ENCODE peak calls at places on chromosomes 13 and 19, in nine cellular contexts. One of them, this sample, is unnamed.

GRCh38 chr13:38366954-38367645 is 17.4 kb downstream of the UFM1 start:
- DNase-seq in Peyer's patch: no peak
- DNase-seq in GM12865: no peak
- DNase-seq in adrenal gland: no peak
- DNase-seq in brain microvascular endothelial cell: no peak
- DNase-seq in psoas muscle: no peak
- DNase-seq in GM13976: no peak
- DNase-seq in uterus: no peak
- DNase-seq in foreskin keratinocyte: peak
- DNase-seq in this sample: no peak

GRCh38 chr19:58479736-58480480 is 3.8 kb downstream of the ZNF446 start:
- DNase-seq in uterus: no peak
- DNase-seq in GM12865: no peak
- DNase-seq in GM13976: no peak
- DNase-seq in psoas muscle: no peak
- DNase-seq in brain microvascular endothelial cell: no peak
- DNase-seq in adrenal gland: no peak
- DNase-seq in Peyer's patch: no peak
- DNase-seq in foreskin keratinocyte: no peak
- DNase-seq in this sample: no peak

GRCh38 chr13:30934381-30934780 is 1.9 kb downstream of the TEX26 start:
- DNase-seq in uterus: no peak
- DNase-seq in GM12865: peak
- DNase-seq in psoas muscle: no peak
- DNase-seq in Peyer's patch: no peak
- DNase-seq in brain microvascular endothelial cell: no peak
- DNase-seq in foreskin keratinocyte: no peak
- DNase-seq in adrenal gland: no peak
- DNase-seq in GM13976: no peak
- DNase-seq in this sample: no peak

GRCh38 chr19:28644261-28644660 is 568.7 kb downstream of the UQCRFS1 start:
- DNase-seq in brain microvascular endothelial cell: no peak
- DNase-seq in adrenal gland: no peak
- DNase-seq in GM13976: no peak
- DNase-seq in Peyer's patch: no peak
- DNase-seq in GM12865: no peak
- DNase-seq in psoas muscle: no peak
- DNase-seq in foreskin keratinocyte: no peak
- DNase-seq in uterus: no peak
- DNase-seq in this sample: no peak

GRCh38 chr13:40271931-40272775 is 394.3 kb downstream of the FOXO1 start:
- DNase-seq in brain microvascular endothelial cell: peak
- DNase-seq in psoas muscle: peak
- DNase-seq in Peyer's patch: no peak
- DNase-seq in uterus: peak
- DNase-seq in GM12865: no peak
- DNase-seq in adrenal gland: peak
- DNase-seq in GM13976: no peak
- DNase-seq in foreskin keratinocyte: peak
- DNase-seq in this sample: peak

GRCh38 chr13:26628706-26629105 is 71.2 kb downstream of the WASF3 start:
- DNase-seq in uterus: no peak
- DNase-seq in GM13976: no peak
- DNase-seq in adrenal gland: no peak
- DNase-seq in foreskin keratinocyte: peak
- DNase-seq in GM12865: peak
- DNase-seq in Peyer's patch: no peak
- DNase-seq in brain microvascular endothelial cell: peak
- DNase-seq in psoas muscle: no peak
- DNase-seq in this sample: peak

GRCh38 chr13:23510979-23511735 is 59.1 kb upstream of the TNFRSF19 start:
- DNase-seq in GM12865: peak
- DNase-seq in uterus: no peak
- DNase-seq in GM13976: peak
- DNase-seq in psoas muscle: no peak
- DNase-seq in foreskin keratinocyte: peak
- DNase-seq in adrenal gland: no peak
- DNase-seq in brain microvascular endothelial cell: peak
- DNase-seq in Peyer's patch: no peak
- DNase-seq in this sample: no peak

GRCh38 chr13:59343993-59344780 is 819.5 kb downstream of the DIAPH3 start:
- DNase-seq in foreskin keratinocyte: no peak
- DNase-seq in adrenal gland: no peak
- DNase-seq in GM13976: no peak
- DNase-seq in psoas muscle: no peak
- DNase-seq in uterus: no peak
- DNase-seq in Peyer's patch: no peak
- DNase-seq in GM12865: no peak
- DNase-seq in brain microvascular endothelial cell: no peak
- DNase-seq in this sample: no peak

GRCh38 chr13:71218960-71219359 is 648.0 kb downstream of the DACH1 start:
- DNase-seq in psoas muscle: no peak
- DNase-seq in brain microvascular endothelial cell: no peak
- DNase-seq in Peyer's patch: no peak
- DNase-seq in GM13976: peak
- DNase-seq in uterus: no peak
- DNase-seq in adrenal gland: no peak
- DNase-seq in GM12865: peak
- DNase-seq in foreskin keratinocyte: no peak
- DNase-seq in this sample: no peak

DNA sequence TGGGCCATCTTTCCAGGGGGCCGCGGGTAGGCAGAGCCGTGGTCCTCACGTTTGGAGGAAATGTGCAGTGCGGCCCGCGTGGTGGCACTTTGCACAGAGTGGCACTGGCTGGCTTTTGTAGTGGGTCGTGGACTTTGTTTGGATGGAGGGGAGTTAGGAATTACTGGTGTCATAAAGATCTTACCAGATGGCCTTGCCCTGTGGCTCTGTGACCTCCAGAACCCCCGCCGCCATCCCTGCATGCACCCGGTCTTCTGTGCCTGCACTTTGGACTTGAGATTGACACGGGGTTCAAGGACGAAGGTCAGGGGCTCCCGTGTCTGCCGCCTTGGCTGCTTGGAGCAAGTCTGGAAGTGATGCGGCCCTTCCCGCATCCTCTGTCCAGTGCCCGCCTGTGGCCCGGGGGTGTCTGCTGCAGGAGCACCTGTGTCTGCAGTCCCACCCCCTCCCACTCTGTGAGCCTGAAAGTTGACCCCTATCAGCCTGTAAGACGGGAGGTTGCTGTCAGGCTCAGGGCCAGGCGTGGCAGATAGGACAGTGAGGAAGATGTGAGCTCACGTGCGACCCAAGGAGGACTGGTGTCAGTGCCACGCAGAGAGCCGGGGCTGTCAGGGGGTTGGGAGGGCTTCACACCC is 2.2 kb downstream of the GNA11 start:
- DNase-seq in GM12865: no peak
- DNase-seq in adrenal gland: no peak
- DNase-seq in brain microvascular endothelial cell: no peak
- DNase-seq in GM13976: no peak
- DNase-seq in Peyer's patch: no peak
- DNase-seq in uterus: no peak
- DNase-seq in foreskin keratinocyte: no peak
- DNase-seq in psoas muscle: peak
- DNase-seq in this sample: peak
- TF ChIP-seq CTCF in GM12865: no peak
- TF ChIP-seq CTCF in adrenal gland: no peak
- TF ChIP-seq CTCF in brain microvascular endothelial cell: no peak
- TF ChIP-seq CTCF in GM13976: no peak
- TF ChIP-seq CTCF in Peyer's patch: no peak
- TF ChIP-seq CTCF in uterus: no peak
- TF ChIP-seq CTCF in foreskin keratinocyte: no peak
- TF ChIP-seq CTCF in psoas muscle: no peak
- TF ChIP-seq CTCF in this sample: no peak

DNA sequence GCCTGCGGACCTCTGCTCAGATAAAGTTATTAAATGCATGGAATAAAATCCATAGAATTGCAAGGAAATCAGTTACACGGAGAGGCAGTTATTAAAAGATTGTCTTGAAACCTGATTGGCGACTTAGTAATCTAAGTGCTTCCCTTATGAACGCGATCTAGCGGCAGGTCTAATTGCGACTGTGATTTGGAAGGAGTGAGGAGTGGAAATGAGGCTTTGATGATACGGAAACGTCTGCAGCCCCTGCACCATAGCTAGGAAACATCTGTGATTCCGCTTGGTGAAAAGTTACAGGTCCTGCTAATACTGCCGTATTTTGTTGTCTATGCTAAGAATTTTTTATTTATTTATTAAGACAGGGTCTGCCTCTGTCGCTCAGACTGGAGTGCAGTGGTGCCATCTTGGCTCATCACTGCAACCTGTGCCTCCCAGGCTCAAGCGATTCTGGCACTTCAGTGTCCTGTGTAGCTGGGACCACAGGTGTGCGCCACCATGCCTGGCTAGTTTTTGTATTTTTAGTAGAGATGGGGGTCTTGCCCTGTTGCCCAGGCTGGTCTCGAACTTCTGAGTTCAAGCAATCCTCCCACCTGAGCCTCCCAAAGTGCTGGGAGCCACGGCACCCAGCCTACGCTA is 887 bp downstream of the NDUFS7 start:
- DNase-seq in brain microvascular endothelial cell: no peak
- DNase-seq in foreskin keratinocyte: peak
- DNase-seq in Peyer's patch: no peak
- DNase-seq in psoas muscle: no peak
- DNase-seq in adrenal gland: no peak
- DNase-seq in GM12865: no peak
- DNase-seq in GM13976: no peak
- DNase-seq in uterus: no peak
- DNase-seq in this sample: no peak
- TF ChIP-seq CTCF in brain microvascular endothelial cell: no peak
- TF ChIP-seq CTCF in foreskin keratinocyte: no peak
- TF ChIP-seq CTCF in Peyer's patch: no peak
- TF ChIP-seq CTCF in psoas muscle: no peak
- TF ChIP-seq CTCF in adrenal gland: no peak
- TF ChIP-seq CTCF in GM12865: no peak
- TF ChIP-seq CTCF in GM13976: no peak
- TF ChIP-seq CTCF in uterus: no peak
- TF ChIP-seq CTCF in this sample: no peak

DNA sequence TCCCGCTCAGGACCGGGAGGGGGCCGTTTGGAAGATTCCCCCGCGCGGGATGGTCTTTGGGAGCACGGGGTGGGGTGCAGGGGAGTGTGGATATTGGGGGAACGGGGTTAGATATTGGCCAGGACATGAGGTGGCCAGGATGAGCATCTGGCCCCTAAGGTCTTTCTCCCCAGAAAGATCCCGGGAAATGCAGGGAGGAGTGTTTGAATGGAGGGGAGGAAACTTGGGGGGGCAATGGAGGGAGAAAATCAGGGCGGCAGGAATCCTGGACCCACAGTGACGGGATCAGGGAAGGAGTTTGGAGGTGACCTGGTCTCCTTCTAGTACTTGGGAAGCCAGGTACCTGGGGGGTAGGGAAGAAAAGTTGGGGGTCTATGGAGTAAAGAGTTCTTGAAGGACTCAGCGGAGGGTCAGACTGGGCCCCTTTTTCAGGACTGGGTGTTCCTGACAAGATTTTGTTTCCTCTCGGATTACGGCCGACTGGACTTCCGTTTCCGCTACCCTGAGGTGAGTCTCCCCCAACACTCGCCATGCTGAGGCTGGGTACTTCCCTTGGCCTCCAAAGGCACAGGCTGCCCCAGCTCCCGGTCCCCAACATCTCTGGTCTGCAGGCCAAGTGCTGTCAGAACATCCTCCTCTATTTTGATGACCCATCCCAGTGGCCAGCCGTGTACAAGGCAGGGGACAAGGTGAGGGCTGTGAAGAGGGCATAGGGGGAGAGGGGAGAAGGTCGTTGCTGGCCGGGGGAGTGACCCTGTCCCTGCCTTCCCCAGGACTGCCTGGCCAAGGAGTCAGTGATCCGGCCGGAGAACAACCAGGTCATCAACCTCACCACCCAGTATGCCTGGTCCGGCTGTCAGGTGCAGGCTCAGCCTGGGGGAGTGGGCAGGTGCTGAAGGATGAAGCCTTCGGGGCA is 989 bp downstream of the TMEM145 start:
- DNase-seq in adrenal gland: no peak
- DNase-seq in GM13976: no peak
- DNase-seq in uterus: no peak
- DNase-seq in foreskin keratinocyte: no peak
- DNase-seq in brain microvascular endothelial cell: no peak
- DNase-seq in GM12865: no peak
- DNase-seq in psoas muscle: no peak
- DNase-seq in Peyer's patch: no peak
- DNase-seq in this sample: no peak
- TF ChIP-seq CTCF in adrenal gland: no peak
- TF ChIP-seq CTCF in GM13976: no peak
- TF ChIP-seq CTCF in uterus: no peak
- TF ChIP-seq CTCF in foreskin keratinocyte: no peak
- TF ChIP-seq CTCF in brain microvascular endothelial cell: no peak
- TF ChIP-seq CTCF in GM12865: no peak
- TF ChIP-seq CTCF in psoas muscle: no peak
- TF ChIP-seq CTCF in Peyer's patch: no peak
- TF ChIP-seq CTCF in this sample: no peak

DNA sequence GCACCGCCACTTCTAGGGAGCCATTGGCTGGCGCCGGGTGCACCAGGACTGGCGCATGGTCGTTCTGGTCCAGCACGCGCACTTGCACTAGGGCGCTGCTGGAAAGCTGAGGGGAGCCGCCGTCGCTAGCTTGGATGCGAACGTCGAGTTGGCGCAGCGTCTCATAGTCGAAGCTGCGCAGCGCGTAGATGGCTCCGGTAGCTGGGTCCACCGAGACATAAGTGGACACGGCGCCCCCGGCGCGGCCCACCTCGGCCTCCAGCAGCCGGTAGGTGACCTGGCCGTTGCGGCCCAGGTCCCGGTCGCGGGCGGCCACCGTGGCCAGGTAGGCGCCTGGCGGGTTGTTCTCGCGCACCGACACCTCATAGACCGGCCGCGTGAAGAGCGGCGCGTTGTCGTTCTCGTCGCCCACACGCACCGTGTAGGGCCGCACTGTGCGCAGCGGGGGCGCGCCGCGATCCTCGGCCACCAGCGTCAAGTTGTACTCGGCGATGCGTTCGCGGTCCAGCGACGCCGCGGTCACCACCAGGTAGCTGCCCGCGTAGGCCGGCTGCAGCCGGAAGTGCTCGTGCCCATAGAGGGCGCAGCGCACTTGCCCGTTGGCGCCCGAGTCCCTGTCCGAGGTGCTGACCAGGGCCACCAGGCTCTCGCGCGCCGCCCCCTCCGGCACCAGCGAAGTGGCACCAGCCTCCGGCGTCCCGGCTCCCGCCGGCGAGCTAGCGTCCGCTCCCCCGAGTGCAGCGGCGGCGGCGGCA is 1.7 kb downstream of the PCDH8 start:
- DNase-seq in GM13976: peak
- DNase-seq in brain microvascular endothelial cell: no peak
- DNase-seq in uterus: no peak
- DNase-seq in GM12865: no peak
- DNase-seq in foreskin keratinocyte: no peak
- DNase-seq in psoas muscle: peak
- DNase-seq in Peyer's patch: no peak
- DNase-seq in adrenal gland: no peak
- DNase-seq in this sample: peak
- TF ChIP-seq CTCF in GM13976: peak
- TF ChIP-seq CTCF in brain microvascular endothelial cell: peak
- TF ChIP-seq CTCF in uterus: no peak
- TF ChIP-seq CTCF in GM12865: no peak
- TF ChIP-seq CTCF in foreskin keratinocyte: peak
- TF ChIP-seq CTCF in psoas muscle: peak
- TF ChIP-seq CTCF in Peyer's patch: peak
- TF ChIP-seq CTCF in adrenal gland: no peak
- TF ChIP-seq CTCF in this sample: no peak